ENCODE peak calls at places on chromosomes 6 and 20, in ten cellular contexts. T, S, B, Q, E, O, C, X, K and A are unnamed samples.

GRCh38 chr6:27280064-27280539 is 32.0 kb downstream of the POM121L2 start:
- DNase-seq in T (no peak), S (peak; percentile 24), B (no peak), Q (no peak), E (no peak), O (no peak), C (peak; percentile 44), X (peak; percentile 1), K (no peak), A (no peak)

GRCh38 chr20:19750207-19750606 is 7.9 kb upstream of the RIN2 start:
- DNase-seq in T (no peak), S (no peak), B (no peak), Q (no peak), E (no peak), O (no peak), C (no peak), X (no peak), K (no peak), A (peak; percentile 8)

GRCh38 chr6:43125119-43125518 is 46.0 kb upstream of the SRF start:
- DNase-seq in T (peak; percentile 78), S (no peak), B (no peak), Q (no peak), E (no peak), O (no peak), C (no peak), X (no peak), K (no peak), A (no peak)

GRCh38 chr20:38125157-38126056 is 39.7 kb downstream of the TGM2 start:
- DNase-seq in T (no peak), S (no peak), B (no peak), Q (no peak), E (no peak), O (no peak), C (no peak), X (no peak), K (peak; percentile 60), A (peak; percentile 81)

GRCh38 chr20:46690219-46691111 is 1.2 kb upstream of the TP53RK start:
- DNase-seq in T (no peak), S (no peak), B (no peak), Q (no peak), E (no peak), O (no peak), C (no peak), X (no peak), K (no peak), A (no peak)

GRCh38 chr6:76418657-76419217 is 346.3 kb upstream of the IMPG1 start:
- DNase-seq in T (peak; percentile 5), S (peak; percentile 6), B (no peak), Q (no peak), E (no peak), O (no peak), C (no peak), X (no peak), K (no peak), A (no peak)

GRCh38 chr6:129432738-129433137 is 277.2 kb downstream of the ARHGAP18 start:
- DNase-seq in T (no peak), S (peak; percentile 4), B (no peak), Q (no peak), E (no peak), O (peak; percentile 31), C (no peak), X (no peak), K (no peak), A (no peak)

GRCh38 chr6:71400852-71401251 is 112.2 kb downstream of the OGFRL1 start:
- DNase-seq in T (no peak), S (no peak), B (no peak), Q (no peak), E (no peak), O (no peak), C (peak; percentile 34), X (no peak), K (no peak), A (no peak)

GRCh38 chr6:30884521-30885480 is 482 bp downstream of the DDR1 start:
- DNase-seq in T (no peak), S (peak; percentile 55), B (peak; percentile 47), Q (no peak), E (peak; percentile 38), O (no peak), C (no peak), X (no peak), K (peak; percentile 26), A (no peak)

GRCh38 chr20:38001981-38002380 is 31.3 kb downstream of the TTI1 start:
- DNase-seq in T (no peak), S (no peak), B (no peak), Q (no peak), E (no peak), O (no peak), C (no peak), X (no peak), K (no peak), A (no peak)